ENCODE peak calls at places on chromosomes 3 and 15, in eight cellular contexts. One of them, this sample, is unnamed.
A peak's percentile ranks its signal among the peaks of the same experiment; 100 is the strongest.

GRCh38 chr3:55373413-55373812 is 113.7 kb downstream of the WNT5A start:
- DNase-seq in astrocyte: peak; percentile 16
- DNase-seq in GM12878: no peak
- DNase-seq in progenitor cell of endocrine pancreas: no peak
- DNase-seq in HFFc6: no peak
- DNase-seq in cardiac fibroblast: no peak
- DNase-seq in mesothelial cell of epicardium: no peak
- DNase-seq in glutamatergic neuron: no peak
- DNase-seq in this sample: no peak

GRCh38 chr3:173993299-173993698 is 595.8 kb downstream of the NLGN1 start:
- DNase-seq in progenitor cell of endocrine pancreas: no peak
- DNase-seq in HFFc6: peak; percentile 77
- DNase-seq in astrocyte: peak; percentile 72
- DNase-seq in GM12878: no peak
- DNase-seq in cardiac fibroblast: peak; percentile 71
- DNase-seq in glutamatergic neuron: no peak
- DNase-seq in mesothelial cell of epicardium: no peak
- DNase-seq in this sample: peak; percentile 2

GRCh38 chr15:85329561-85330421 is 50.6 kb upstream of the AKAP13 start:
- DNase-seq in cardiac fibroblast: peak; percentile 69
- DNase-seq in progenitor cell of endocrine pancreas: no peak
- DNase-seq in astrocyte: peak; percentile 42
- DNase-seq in mesothelial cell of epicardium: no peak
- DNase-seq in GM12878: peak; percentile 88
- DNase-seq in HFFc6: peak; percentile 37
- DNase-seq in glutamatergic neuron: no peak
- DNase-seq in this sample: peak; percentile 68

GRCh38 chr3:27535809-27536392 is 51.7 kb upstream of the SLC4A7 start:
- DNase-seq in cardiac fibroblast: peak; percentile 72
- DNase-seq in progenitor cell of endocrine pancreas: no peak
- DNase-seq in GM12878: no peak
- DNase-seq in HFFc6: peak; percentile 71
- DNase-seq in mesothelial cell of epicardium: no peak
- DNase-seq in glutamatergic neuron: no peak
- DNase-seq in astrocyte: peak; percentile 68
- DNase-seq in this sample: no peak

GRCh38 chr15:68517285-68517711 is 61.5 kb upstream of the CORO2B start:
- DNase-seq in mesothelial cell of epicardium: no peak
- DNase-seq in glutamatergic neuron: no peak
- DNase-seq in astrocyte: peak; percentile 68
- DNase-seq in cardiac fibroblast: no peak
- DNase-seq in GM12878: no peak
- DNase-seq in progenitor cell of endocrine pancreas: no peak
- DNase-seq in HFFc6: peak; percentile 9
- DNase-seq in this sample: no peak

GRCh38 chr15:76190767-76191538 is 120.3 kb downstream of the ETFA start:
- DNase-seq in astrocyte: peak; percentile 33
- DNase-seq in progenitor cell of endocrine pancreas: peak; percentile 70
- DNase-seq in glutamatergic neuron: peak; percentile 92
- DNase-seq in HFFc6: peak; percentile 61
- DNase-seq in cardiac fibroblast: peak; percentile 79
- DNase-seq in GM12878: peak; percentile 43
- DNase-seq in mesothelial cell of epicardium: peak; percentile 63
- DNase-seq in this sample: peak; percentile 92

GRCh38 chr3:136267235-136267634 is 17.1 kb downstream of the PCCB start:
- DNase-seq in cardiac fibroblast: no peak
- DNase-seq in mesothelial cell of epicardium: no peak
- DNase-seq in HFFc6: no peak
- DNase-seq in astrocyte: no peak
- DNase-seq in glutamatergic neuron: no peak
- DNase-seq in GM12878: no peak
- DNase-seq in progenitor cell of endocrine pancreas: no peak
- DNase-seq in this sample: no peak

GRCh38 chr3:44444437-44444836 is 33.0 kb downstream of the ZNF445 start:
- DNase-seq in cardiac fibroblast: no peak
- DNase-seq in glutamatergic neuron: no peak
- DNase-seq in GM12878: no peak
- DNase-seq in HFFc6: no peak
- DNase-seq in progenitor cell of endocrine pancreas: no peak
- DNase-seq in mesothelial cell of epicardium: no peak
- DNase-seq in astrocyte: no peak
- DNase-seq in this sample: no peak

GRCh38 chr15:95287774-95288173 is 1042.7 kb upstream of the NR2F2 start:
- DNase-seq in progenitor cell of endocrine pancreas: no peak
- DNase-seq in HFFc6: no peak
- DNase-seq in glutamatergic neuron: no peak
- DNase-seq in mesothelial cell of epicardium: no peak
- DNase-seq in GM12878: no peak
- DNase-seq in cardiac fibroblast: no peak
- DNase-seq in astrocyte: no peak
- DNase-seq in this sample: no peak

GRCh38 chr3:144244662-144245061 is 273.0 kb downstream of the DIPK2A start:
- DNase-seq in mesothelial cell of epicardium: no peak
- DNase-seq in astrocyte: no peak
- DNase-seq in cardiac fibroblast: no peak
- DNase-seq in GM12878: no peak
- DNase-seq in HFFc6: no peak
- DNase-seq in glutamatergic neuron: no peak
- DNase-seq in progenitor cell of endocrine pancreas: no peak
- DNase-seq in this sample: no peak

GRCh38 chr3:65569845-65570405 is 468.8 kb downstream of the MAGI1 start:
- DNase-seq in cardiac fibroblast: no peak
- DNase-seq in progenitor cell of endocrine pancreas: no peak
- DNase-seq in GM12878: no peak
- DNase-seq in mesothelial cell of epicardium: no peak
- DNase-seq in glutamatergic neuron: no peak
- DNase-seq in HFFc6: no peak
- DNase-seq in astrocyte: no peak
- DNase-seq in this sample: no peak

GRCh38 chr3:67601919-67602608 is 52.3 kb downstream of the SUCLG2 start:
- DNase-seq in GM12878: no peak
- DNase-seq in astrocyte: peak; percentile 18
- DNase-seq in glutamatergic neuron: no peak
- DNase-seq in progenitor cell of endocrine pancreas: no peak
- DNase-seq in cardiac fibroblast: no peak
- DNase-seq in HFFc6: no peak
- DNase-seq in mesothelial cell of epicardium: no peak
- DNase-seq in this sample: no peak

GRCh38 chr3:98617841-98618240 is 24.4 kb upstream of the CPOX start:
- DNase-seq in cardiac fibroblast: no peak
- DNase-seq in glutamatergic neuron: no peak
- DNase-seq in HFFc6: no peak
- DNase-seq in astrocyte: no peak
- DNase-seq in GM12878: no peak
- DNase-seq in progenitor cell of endocrine pancreas: no peak
- DNase-seq in mesothelial cell of epicardium: no peak
- DNase-seq in this sample: no peak

GRCh38 chr3:127002195-127003174 is 19.6 kb downstream of the PLXNA1 start:
- DNase-seq in astrocyte: peak; percentile 86
- DNase-seq in glutamatergic neuron: peak; percentile 61
- DNase-seq in GM12878: no peak
- DNase-seq in progenitor cell of endocrine pancreas: peak; percentile 47
- DNase-seq in mesothelial cell of epicardium: peak; percentile 62
- DNase-seq in HFFc6: peak; percentile 87
- DNase-seq in cardiac fibroblast: peak; percentile 93
- DNase-seq in this sample: peak; percentile 78

GRCh38 chr3:143811602-143812001 is 36.7 kb downstream of the SLC9A9 start:
- DNase-seq in HFFc6: no peak
- DNase-seq in mesothelial cell of epicardium: no peak
- DNase-seq in GM12878: no peak
- DNase-seq in astrocyte: no peak
- DNase-seq in progenitor cell of endocrine pancreas: no peak
- DNase-seq in glutamatergic neuron: no peak
- DNase-seq in cardiac fibroblast: no peak
- DNase-seq in this sample: no peak

GRCh38 chr3:16177962-16178627 is 3.6 kb downstream of the GALNT15 start:
- DNase-seq in glutamatergic neuron: peak; percentile 92
- DNase-seq in astrocyte: peak; percentile 80
- DNase-seq in GM12878: no peak
- DNase-seq in cardiac fibroblast: peak; percentile 86
- DNase-seq in HFFc6: peak; percentile 76
- DNase-seq in progenitor cell of endocrine pancreas: peak; percentile 75
- DNase-seq in mesothelial cell of epicardium: peak; percentile 63
- DNase-seq in this sample: peak; percentile 78

GRCh38 chr3:36548712-36549111 is 168.4 kb downstream of the STAC start:
- DNase-seq in progenitor cell of endocrine pancreas: no peak
- DNase-seq in mesothelial cell of epicardium: no peak
- DNase-seq in astrocyte: no peak
- DNase-seq in glutamatergic neuron: no peak
- DNase-seq in GM12878: no peak
- DNase-seq in cardiac fibroblast: no peak
- DNase-seq in HFFc6: no peak
- DNase-seq in this sample: no peak

DNA sequence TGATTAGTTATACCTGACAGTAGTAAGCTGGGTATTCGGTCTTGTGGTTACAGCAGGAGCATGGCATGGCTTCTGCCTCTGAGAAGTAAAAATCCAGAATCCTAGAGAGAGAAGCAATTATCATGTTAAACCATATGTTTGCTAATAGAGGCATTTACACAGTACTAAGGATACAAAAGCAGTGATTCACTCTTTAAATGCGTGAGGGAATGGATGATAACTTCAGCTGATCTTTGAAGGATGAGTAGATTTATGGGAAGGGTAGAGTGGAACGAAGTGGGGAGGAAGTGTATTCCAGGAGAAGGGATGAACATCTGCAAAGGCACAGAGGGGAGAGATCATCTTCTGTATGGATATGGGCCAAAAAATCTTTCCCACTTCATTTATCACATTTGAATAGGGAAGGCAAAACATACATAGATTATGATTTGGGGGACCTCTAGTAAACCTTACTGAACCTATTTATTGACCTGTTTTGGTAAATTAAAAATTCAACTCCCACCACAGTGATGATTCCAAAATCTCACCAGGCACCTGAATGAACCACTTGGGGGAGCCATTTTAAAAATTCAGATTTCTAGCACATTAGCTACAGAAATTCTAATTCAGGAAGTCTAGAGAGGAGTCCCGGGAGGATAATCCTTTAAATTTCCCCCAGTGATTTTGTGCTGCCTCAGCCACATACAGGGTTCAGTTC is 35.1 kb downstream of the IGSF10 start:
- DNase-seq in HFFc6: peak; percentile 23
- DNase-seq in progenitor cell of endocrine pancreas: no peak
- DNase-seq in cardiac fibroblast: peak; percentile 22
- DNase-seq in GM12878: no peak
- DNase-seq in astrocyte: peak; percentile 41
- DNase-seq in mesothelial cell of epicardium: no peak
- DNase-seq in glutamatergic neuron: no peak
- DNase-seq in this sample: no peak
- TF ChIP-seq CTCF in HFFc6: peak; percentile 74
- TF ChIP-seq CTCF in progenitor cell of endocrine pancreas: peak; percentile 30
- TF ChIP-seq CTCF in cardiac fibroblast: peak; percentile 37
- TF ChIP-seq CTCF in GM12878: peak; percentile 32
- TF ChIP-seq CTCF in astrocyte: peak; percentile 29
- TF ChIP-seq CTCF in mesothelial cell of epicardium: peak; percentile 43
- TF ChIP-seq CTCF in glutamatergic neuron: peak; percentile 47
- TF ChIP-seq CTCF in this sample: no peak

GRCh38 chr3:185070491-185071335 is 82.1 kb downstream of the C3orf70 start:
- DNase-seq in progenitor cell of endocrine pancreas: no peak
- DNase-seq in glutamatergic neuron: peak; percentile 55
- DNase-seq in astrocyte: no peak
- DNase-seq in mesothelial cell of epicardium: no peak
- DNase-seq in GM12878: no peak
- DNase-seq in cardiac fibroblast: peak; percentile 46
- DNase-seq in HFFc6: peak; percentile 16
- DNase-seq in this sample: no peak
- TF ChIP-seq CTCF in progenitor cell of endocrine pancreas: peak; percentile 45
- TF ChIP-seq CTCF in glutamatergic neuron: no peak
- TF ChIP-seq CTCF in astrocyte: no peak
- TF ChIP-seq CTCF in mesothelial cell of epicardium: no peak
- TF ChIP-seq CTCF in GM12878: peak; percentile 9
- TF ChIP-seq CTCF in cardiac fibroblast: peak; percentile 65
- TF ChIP-seq CTCF in HFFc6: peak; percentile 41
- TF ChIP-seq CTCF in this sample: no peak

DNA sequence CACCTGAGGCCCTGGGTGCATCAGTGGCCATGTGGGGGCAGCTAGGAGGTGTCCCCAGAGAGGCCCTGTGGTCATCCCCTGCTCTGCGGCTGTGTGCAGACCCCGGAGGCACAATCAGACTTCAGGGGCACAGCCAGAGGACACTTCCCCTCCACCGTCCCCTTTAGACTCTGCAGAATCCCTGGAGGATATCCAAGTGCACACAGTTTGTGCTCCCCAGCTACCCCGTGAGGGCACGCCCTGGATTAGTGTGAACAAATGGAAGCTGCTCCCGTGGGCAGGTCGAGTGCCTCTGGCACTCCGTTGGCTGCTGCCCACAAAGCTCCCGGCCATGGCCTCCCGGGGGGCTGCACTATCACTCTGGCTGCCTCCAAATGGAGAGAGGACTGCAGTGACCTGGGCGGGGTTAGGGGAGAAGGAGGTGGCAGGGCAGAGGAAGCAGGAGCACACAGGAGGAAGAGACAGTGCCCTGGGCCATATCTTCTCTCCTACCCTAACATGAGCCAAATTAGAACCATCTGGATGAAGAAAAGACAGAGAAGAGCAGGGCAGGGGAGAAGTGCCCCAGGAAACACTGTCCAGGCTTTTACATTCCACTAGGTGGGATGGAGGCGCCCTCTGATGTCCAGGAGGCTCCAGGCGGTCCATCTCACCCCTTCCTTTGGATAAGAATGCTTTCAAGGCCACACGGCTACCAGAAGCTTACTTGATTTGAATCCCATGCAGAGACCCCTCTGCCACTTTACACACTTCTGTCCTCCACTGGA is 29.5 kb upstream of the ACAD9 start:
- DNase-seq in HFFc6: peak; percentile 26
- DNase-seq in progenitor cell of endocrine pancreas: no peak
- DNase-seq in glutamatergic neuron: no peak
- DNase-seq in cardiac fibroblast: peak; percentile 25
- DNase-seq in astrocyte: no peak
- DNase-seq in GM12878: no peak
- DNase-seq in mesothelial cell of epicardium: no peak
- DNase-seq in this sample: no peak
- TF ChIP-seq CTCF in HFFc6: peak; percentile 43
- TF ChIP-seq CTCF in progenitor cell of endocrine pancreas: no peak
- TF ChIP-seq CTCF in glutamatergic neuron: no peak
- TF ChIP-seq CTCF in cardiac fibroblast: no peak
- TF ChIP-seq CTCF in astrocyte: no peak
- TF ChIP-seq CTCF in GM12878: no peak
- TF ChIP-seq CTCF in mesothelial cell of epicardium: no peak
- TF ChIP-seq CTCF in this sample: no peak

DNA sequence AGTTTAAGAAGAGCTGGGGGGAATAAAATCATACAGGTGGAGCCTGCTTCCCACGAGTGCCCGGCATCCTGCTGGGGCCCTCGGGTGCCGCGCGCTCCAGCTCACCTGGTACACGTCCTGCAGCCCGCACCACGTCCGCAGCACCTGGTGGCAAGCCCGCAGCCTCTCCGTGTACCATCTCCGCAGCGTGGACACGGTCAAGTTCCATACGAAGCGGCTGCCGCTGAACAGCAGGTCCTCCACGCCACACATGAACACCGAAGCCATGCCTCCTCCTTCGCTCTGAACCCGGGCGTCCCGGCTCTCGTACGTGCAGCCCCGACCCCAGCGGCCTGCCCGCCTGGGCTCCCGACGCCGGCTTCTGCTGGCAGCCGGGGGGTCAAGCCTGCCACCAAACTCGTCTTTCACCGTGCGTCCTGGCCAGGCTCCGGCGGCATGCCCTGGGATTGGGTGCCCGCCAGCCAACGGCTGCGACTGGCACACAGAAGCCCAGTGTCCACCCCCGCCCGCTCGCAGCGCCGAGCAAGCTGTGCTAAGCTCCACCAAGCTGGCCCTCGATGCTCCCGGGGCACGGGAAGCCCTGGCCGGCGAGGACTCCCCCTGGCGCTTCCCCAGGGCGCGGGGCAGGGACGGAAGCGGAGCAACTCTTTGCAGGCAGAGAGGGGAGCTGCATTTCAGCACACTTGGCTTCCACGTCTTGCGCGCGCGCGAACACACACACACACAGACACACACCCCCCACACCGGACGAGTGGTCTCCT is at the start of gene FRMD4B:
- DNase-seq in progenitor cell of endocrine pancreas: peak; percentile 34
- DNase-seq in GM12878: no peak
- DNase-seq in astrocyte: peak; percentile 8
- DNase-seq in HFFc6: no peak
- DNase-seq in glutamatergic neuron: peak; percentile 65
- DNase-seq in cardiac fibroblast: peak; percentile 17
- DNase-seq in mesothelial cell of epicardium: no peak
- DNase-seq in this sample: peak; percentile 53
- TF ChIP-seq CTCF in progenitor cell of endocrine pancreas: peak; percentile 39
- TF ChIP-seq CTCF in GM12878: no peak
- TF ChIP-seq CTCF in astrocyte: no peak
- TF ChIP-seq CTCF in HFFc6: no peak
- TF ChIP-seq CTCF in glutamatergic neuron: no peak
- TF ChIP-seq CTCF in cardiac fibroblast: peak; percentile 27
- TF ChIP-seq CTCF in mesothelial cell of epicardium: no peak
- TF ChIP-seq CTCF in this sample: no peak

This sample was measured in GM20000.